ENCODE peak calls at places on chromosomes 2 and 18, in ten cellular contexts. B is neuronal stem cell; Q is NT2/D1; R is upper lobe of right lung; G is right cardiac atrium; Y is GM06990; A is CD8-positive, alpha-beta memory T cell; P is SJSA1; J is heart right ventricle; Z is IMR-90. X is an unnamed sample.

GRCh38 chr2:43293744-43294695 is 67.6 kb upstream of the ZFP36L2 start:
- DNase-seq in B (no peak), Q (no peak), R (no peak), G (no peak), Y (peak; percentile 84), A (no peak), P (peak; percentile 75), J (peak; percentile 37), Z (peak; percentile 100), X (no peak)

GRCh38 chr2:174223359-174223758 is 25.0 kb downstream of the OLA1 start:
- DNase-seq in B (no peak), Q (no peak), R (no peak), G (no peak), Y (no peak), A (no peak), P (no peak), J (no peak), Z (no peak), X (no peak)

GRCh38 chr2:140157816-140158215 is 1377.6 kb upstream of the NXPH2 start:
- DNase-seq in B (no peak), Q (no peak), R (no peak), G (no peak), Y (no peak), A (no peak), P (no peak), J (no peak), Z (no peak), X (no peak)

GRCh38 chr2:46210063-46210462 is 87.1 kb upstream of the EPAS1 start:
- DNase-seq in B (no peak), Q (no peak), R (no peak), G (no peak), Y (no peak), A (no peak), P (no peak), J (no peak), Z (no peak), X (no peak)

GRCh38 chr18:13725566-13726227 is 661 bp downstream of the FAM210A start:
- DNase-seq in B (no peak), Q (no peak), R (no peak), G (no peak), Y (no peak), A (no peak), P (no peak), J (no peak), Z (peak; percentile 2), X (peak; percentile 9)

GRCh38 chr2:240987588-240987987 is 10.8 kb upstream of the SNED1 start:
- DNase-seq in B (no peak), Q (no peak), R (no peak), G (peak; percentile 18), Y (no peak), A (no peak), P (no peak), J (no peak), Z (no peak), X (peak; percentile 7)

GRCh38 chr18:62585274-62586147 is 62.7 kb downstream of the ZCCHC2 start:
- DNase-seq in B (no peak), Q (no peak), R (no peak), G (no peak), Y (no peak), A (no peak), P (no peak), J (no peak), Z (no peak), X (no peak)

GRCh38 chr2:28462122-28462521 is 33.7 kb upstream of the PLB1 start:
- DNase-seq in B (no peak), Q (no peak), R (no peak), G (no peak), Y (no peak), A (no peak), P (no peak), J (no peak), Z (no peak), X (no peak)

GRCh38 chr2:158773121-158773520 is 22.0 kb upstream of the DAPL1 start:
- DNase-seq in B (no peak), Q (no peak), R (no peak), G (peak; percentile 31), Y (no peak), A (no peak), P (no peak), J (no peak), Z (peak; percentile 14), X (no peak)

GRCh38 chr2:25664531-25665307 is 8.7 kb downstream of the DTNB start:
- DNase-seq in B (peak; percentile 60), Q (peak; percentile 70), R (no peak), G (peak; percentile 50), Y (no peak), A (no peak), P (no peak), J (peak; percentile 59), Z (peak; percentile 74), X (peak; percentile 70)

GRCh38 chr2:144078091-144078490 is 441.8 kb downstream of the ZEB2 start:
- DNase-seq in B (no peak), Q (no peak), R (no peak), G (no peak), Y (no peak), A (no peak), P (no peak), J (no peak), Z (peak; percentile 37), X (peak; percentile 3)

GRCh38 chr18:9711361-9712129 is 3.4 kb downstream of the RAB31 start:
- DNase-seq in B (no peak), Q (no peak), R (no peak), G (no peak), Y (peak; percentile 61), A (no peak), P (no peak), J (no peak), Z (no peak), X (no peak)

GRCh38 chr2:88067598-88067997 is at the start of gene SMYD1:
- DNase-seq in B (no peak), Q (no peak), R (no peak), G (no peak), Y (no peak), A (no peak), P (no peak), J (peak; percentile 52), Z (no peak), X (no peak)

GRCh38 chr2:240670402-240670801 is 12.3 kb downstream of the AQP12B start:
- DNase-seq in B (no peak), Q (no peak), R (no peak), G (no peak), Y (no peak), A (no peak), P (no peak), J (no peak), Z (no peak), X (no peak)

GRCh38 chr18:3761266-3761665 is 311.3 kb downstream of the TGIF1 start:
- DNase-seq in B (no peak), Q (no peak), R (no peak), G (no peak), Y (no peak), A (no peak), P (no peak), J (no peak), Z (no peak), X (no peak)

GRCh38 chr2:100988630-100989417 is 13.3 kb upstream of the RPL31 start:
- DNase-seq in B (no peak), Q (no peak), R (no peak), G (no peak), Y (no peak), A (no peak), P (no peak), J (no peak), Z (peak; percentile 43), X (no peak)

GRCh38 chr2:160375037-160375436 is 118.6 kb downstream of the RBMS1 start:
- DNase-seq in B (no peak), Q (no peak), R (no peak), G (no peak), Y (no peak), A (no peak), P (no peak), J (no peak), Z (peak; percentile 87), X (no peak)

GRCh38 chr2:186889291-186889886 is 40.4 kb upstream of the ZSWIM2 start:
- DNase-seq in B (no peak), Q (no peak), R (no peak), G (no peak), Y (no peak), A (no peak), P (no peak), J (no peak), Z (no peak), X (no peak)

GRCh38 chr2:36489296-36489695 is 108.7 kb downstream of the FEZ2 start:
- DNase-seq in B (no peak), Q (no peak), R (no peak), G (no peak), Y (no peak), A (no peak), P (peak; percentile 69), J (no peak), Z (peak; percentile 78), X (no peak)

GRCh38 chr2:120433816-120434290 is 87.9 kb downstream of the INHBB start:
- DNase-seq in B (no peak), Q (no peak), R (peak; percentile 21), G (no peak), Y (no peak), A (no peak), P (no peak), J (no peak), Z (no peak), X (no peak)
- H3K27me3 ChIP-seq in B (peaks cover 10% of the 10 kb centered on the region), Q (peaks cover 61% of the 10 kb centered on the region), R (no peaks in the 10 kb centered on the region), G (no peaks in the 10 kb centered on the region), Y (no peaks in the 10 kb centered on the region), A (no peaks in the 10 kb centered on the region), P (peaks cover 9% of the 10 kb centered on the region), J (no peaks in the 10 kb centered on the region), Z (peaks cover 68% of the 10 kb centered on the region), X (no peaks in the 10 kb centered on the region)

GRCh38 chr2:85601771-85602475 is 575 bp downstream of the TMEM150A start:
- DNase-seq in B (no peak), Q (no peak), R (peak; percentile 90), G (peak; percentile 81), Y (no peak), A (no peak), P (no peak), J (peak; percentile 72), Z (no peak), X (peak; percentile 82)
- H3K4me3 ChIP-seq in B (peak overlapping the region; percentile 98), Q (peak overlapping the region; percentile 69), R (peak overlapping the region; percentile 79), G (peak overlapping the region; percentile 88), Y (peak overlapping the region; percentile 68), A (peak overlapping the region; percentile 96), P (peak overlapping the region; percentile 50), J (peak overlapping the region; percentile 84), Z (peak overlapping the region; percentile 99), X (peak overlapping the region; percentile 71)

GRCh38 chr2:167935803-167936110 is 311.6 kb downstream of the STK39 start:
- DNase-seq in B (no peak), Q (no peak), R (no peak), G (no peak), Y (no peak), A (no peak), P (no peak), J (no peak), Z (no peak), X (no peak)
- H3K27me3 ChIP-seq in B (no peaks in the 10 kb centered on the region), Q (no peaks in the 10 kb centered on the region), R (no peaks in the 10 kb centered on the region), G (no peaks in the 10 kb centered on the region), Y (no peaks in the 10 kb centered on the region), A (no peaks in the 10 kb centered on the region), P (no peaks in the 10 kb centered on the region), J (no peaks in the 10 kb centered on the region), Z (peaks cover 2% of the 10 kb centered on the region), X (no peaks in the 10 kb centered on the region)

DNA sequence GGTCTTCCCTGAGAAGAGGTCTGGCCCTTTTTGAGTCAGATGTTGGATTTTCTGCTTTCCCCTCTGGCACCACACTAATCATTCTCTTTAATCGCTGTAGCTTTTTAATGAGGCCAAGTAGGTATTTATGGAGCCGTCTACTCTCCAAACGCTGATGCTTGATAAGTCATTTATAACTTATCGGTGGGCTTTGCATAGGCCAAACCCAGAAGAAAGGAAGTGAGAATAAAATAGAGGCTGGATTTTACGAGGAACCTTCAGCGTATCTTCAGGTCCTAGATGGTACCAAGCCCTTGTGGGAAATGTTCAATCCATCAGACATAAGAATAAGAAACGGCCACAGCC is 142.5 kb upstream of the CTAGE1 start:
- DNase-seq in B (no peak), Q (no peak), R (no peak), G (no peak), Y (no peak), A (no peak), P (no peak), J (no peak), Z (no peak), X (no peak)
- H3K4me3 ChIP-seq in B (no peak overlapping the region), Q (peak overlapping the region; percentile 47), R (peak overlapping the region; percentile 58), G (peak overlapping the region; percentile 68), Y (no peak overlapping the region), A (no peak overlapping the region), P (peak overlapping the region; percentile 48), J (no peak overlapping the region), Z (peak overlapping the region; percentile 46), X (no peak overlapping the region)

X was measured in body of pancreas.